ENCODE peak calls at places on chromosomes 7 and 10, in five cellular contexts. One of them, this sample, is unnamed.

GRCh38 chr7:80609732-80610131 is 28.7 kb upstream of the CD36 start:
- DNase-seq in CD8-positive, alpha-beta T cell: no peak
- DNase-seq in NB4: no peak
- DNase-seq in MCF 10A: no peak
- DNase-seq in gastrocnemius medialis: peak
- DNase-seq in this sample: no peak

GRCh38 chr10:5659702-5660528 is 6.5 kb downstream of the ASB13 start:
- DNase-seq in NB4: peak
- DNase-seq in MCF 10A: peak
- DNase-seq in gastrocnemius medialis: peak
- DNase-seq in CD8-positive, alpha-beta T cell: no peak
- DNase-seq in this sample: peak

GRCh38 chr10:96450514-96451207 is 63.1 kb downstream of the TLL2 start:
- DNase-seq in CD8-positive, alpha-beta T cell: no peak
- DNase-seq in MCF 10A: no peak
- DNase-seq in gastrocnemius medialis: no peak
- DNase-seq in NB4: no peak
- DNase-seq in this sample: no peak

GRCh38 chr10:98886686-98887085 is 349.0 kb downstream of the HPSE2 start:
- DNase-seq in MCF 10A: peak
- DNase-seq in NB4: peak
- DNase-seq in CD8-positive, alpha-beta T cell: no peak
- DNase-seq in gastrocnemius medialis: no peak
- DNase-seq in this sample: peak

GRCh38 chr7:84122582-84123360 is 71.8 kb downstream of the SEMA3A start:
- DNase-seq in NB4: no peak
- DNase-seq in gastrocnemius medialis: no peak
- DNase-seq in CD8-positive, alpha-beta T cell: no peak
- DNase-seq in MCF 10A: no peak
- DNase-seq in this sample: no peak

GRCh38 chr7:130941322-130942210 is 207.6 kb upstream of the KLF14 start:
- DNase-seq in NB4: peak
- DNase-seq in CD8-positive, alpha-beta T cell: no peak
- DNase-seq in MCF 10A: peak
- DNase-seq in gastrocnemius medialis: peak
- DNase-seq in this sample: peak

GRCh38 chr10:58137813-58138212 is 129.9 kb downstream of the IPMK start:
- DNase-seq in CD8-positive, alpha-beta T cell: no peak
- DNase-seq in MCF 10A: no peak
- DNase-seq in NB4: no peak
- DNase-seq in gastrocnemius medialis: no peak
- DNase-seq in this sample: no peak

GRCh38 chr10:88385601-88386203 is 197.4 kb downstream of the RNLS start:
- DNase-seq in MCF 10A: peak
- DNase-seq in CD8-positive, alpha-beta T cell: peak
- DNase-seq in NB4: peak
- DNase-seq in gastrocnemius medialis: peak
- DNase-seq in this sample: no peak

GRCh38 chr10:28296023-28296422 is 6.8 kb downstream of the MPP7 start:
- DNase-seq in NB4: no peak
- DNase-seq in MCF 10A: no peak
- DNase-seq in gastrocnemius medialis: no peak
- DNase-seq in CD8-positive, alpha-beta T cell: no peak
- DNase-seq in this sample: no peak

GRCh38 chr7:16982640-16983103 is 100.9 kb upstream of the AGR3 start:
- DNase-seq in gastrocnemius medialis: no peak
- DNase-seq in MCF 10A: peak
- DNase-seq in NB4: peak
- DNase-seq in CD8-positive, alpha-beta T cell: no peak
- DNase-seq in this sample: peak

GRCh38 chr7:41501016-41501415 is 201.9 kb downstream of the INHBA start:
- DNase-seq in gastrocnemius medialis: no peak
- DNase-seq in CD8-positive, alpha-beta T cell: no peak
- DNase-seq in NB4: no peak
- DNase-seq in MCF 10A: no peak
- DNase-seq in this sample: peak

GRCh38 chr7:50226669-50227068 is 77.8 kb upstream of the IKZF1 start:
- DNase-seq in MCF 10A: no peak
- DNase-seq in NB4: no peak
- DNase-seq in gastrocnemius medialis: no peak
- DNase-seq in CD8-positive, alpha-beta T cell: no peak
- DNase-seq in this sample: no peak

GRCh38 chr7:50227623-50228618 is 76.6 kb upstream of the IKZF1 start:
- DNase-seq in CD8-positive, alpha-beta T cell: no peak
- DNase-seq in MCF 10A: no peak
- DNase-seq in gastrocnemius medialis: no peak
- DNase-seq in NB4: peak
- DNase-seq in this sample: no peak

GRCh38 chr7:50226139-50226538 is 78.4 kb upstream of the IKZF1 start:
- DNase-seq in MCF 10A: no peak
- DNase-seq in NB4: peak
- DNase-seq in gastrocnemius medialis: no peak
- DNase-seq in CD8-positive, alpha-beta T cell: no peak
- DNase-seq in this sample: no peak

DNA sequence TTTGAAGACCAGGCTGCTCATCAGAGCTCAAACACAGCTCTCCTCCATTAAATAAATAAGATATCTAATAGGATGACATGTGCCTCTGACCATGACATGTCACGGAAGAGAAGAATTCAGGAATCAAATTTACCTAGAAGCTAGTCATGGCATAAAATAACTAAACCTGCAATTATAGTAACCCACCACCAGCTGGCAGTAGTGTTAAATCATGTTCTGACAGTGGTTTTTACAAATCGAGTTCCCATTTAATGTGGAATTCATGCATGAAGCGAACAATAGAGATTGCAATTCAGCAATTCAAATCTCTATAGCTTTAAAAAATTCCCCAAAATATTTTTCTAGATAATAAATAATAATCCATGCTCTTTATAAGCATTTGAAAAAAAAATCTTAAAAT is 74.6 kb upstream of the IKZF1 start:
- DNase-seq in gastrocnemius medialis: no peak
- DNase-seq in CD8-positive, alpha-beta T cell: no peak
- DNase-seq in NB4: peak
- DNase-seq in MCF 10A: peak
- DNase-seq in this sample: peak
- TF ChIP-seq CTCF in gastrocnemius medialis: no peak
- TF ChIP-seq CTCF in CD8-positive, alpha-beta T cell: peak
- TF ChIP-seq CTCF in NB4: peak
- TF ChIP-seq CTCF in MCF 10A: peak
- TF ChIP-seq CTCF in this sample: peak

DNA sequence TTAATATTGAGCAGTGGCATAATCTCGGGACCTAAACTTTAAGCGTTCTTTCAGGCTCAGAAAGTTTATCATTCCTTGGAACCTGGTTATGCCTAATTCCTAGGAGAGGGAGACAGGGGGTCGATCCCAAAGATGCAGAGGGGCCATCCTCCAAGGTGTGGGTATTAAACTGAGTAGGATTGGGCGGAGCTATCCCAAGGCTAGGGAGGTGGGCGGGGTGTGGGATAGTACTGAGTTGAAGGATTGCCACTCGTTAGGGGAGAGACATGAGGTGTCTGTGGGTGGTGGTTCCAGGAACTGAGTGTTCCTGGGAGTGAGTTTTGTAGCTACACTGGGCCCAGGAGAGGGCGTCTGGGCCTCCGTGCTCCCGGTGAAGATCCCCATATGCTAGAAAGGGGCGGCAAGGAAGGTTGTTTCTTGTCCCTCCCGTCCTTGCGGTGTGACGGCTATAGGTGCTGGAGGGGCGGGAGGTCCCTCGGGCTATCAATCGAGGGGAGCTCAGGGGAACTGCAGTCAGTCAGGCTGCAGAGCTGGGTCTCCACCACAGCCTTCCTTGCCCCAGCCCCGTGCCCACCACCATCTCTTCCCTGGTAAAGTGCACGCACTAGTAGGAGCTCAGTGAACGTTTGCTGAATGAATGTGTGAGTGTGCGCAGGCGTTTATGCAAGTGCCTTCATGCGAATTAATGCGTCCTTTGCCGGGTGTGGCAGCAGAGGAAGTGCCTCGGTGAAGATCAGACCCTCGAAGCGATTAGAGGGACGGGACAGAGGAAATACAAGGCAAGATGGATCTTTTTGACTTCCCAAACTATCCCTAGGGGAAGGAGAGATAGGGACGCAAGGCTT is 3.0 kb upstream of the HMX2 start:
- DNase-seq in MCF 10A: no peak
- DNase-seq in gastrocnemius medialis: no peak
- DNase-seq in CD8-positive, alpha-beta T cell: no peak
- DNase-seq in NB4: peak
- DNase-seq in this sample: no peak
- TF ChIP-seq CTCF in MCF 10A: no peak
- TF ChIP-seq CTCF in gastrocnemius medialis: no peak
- TF ChIP-seq CTCF in CD8-positive, alpha-beta T cell: no peak
- TF ChIP-seq CTCF in NB4: peak
- TF ChIP-seq CTCF in this sample: peak

GRCh38 chr10:117860135-117860534 is 186.6 kb downstream of the RAB11FIP2 start:
- DNase-seq in NB4: no peak
- DNase-seq in gastrocnemius medialis: no peak
- DNase-seq in MCF 10A: peak
- DNase-seq in CD8-positive, alpha-beta T cell: no peak
- DNase-seq in this sample: no peak

GRCh38 chr10:117865945-117866344 is 180.8 kb downstream of the RAB11FIP2 start:
- DNase-seq in NB4: no peak
- DNase-seq in MCF 10A: no peak
- DNase-seq in gastrocnemius medialis: no peak
- DNase-seq in CD8-positive, alpha-beta T cell: no peak
- DNase-seq in this sample: no peak

GRCh38 chr10:117860823-117861222 is 185.9 kb downstream of the RAB11FIP2 start:
- DNase-seq in gastrocnemius medialis: no peak
- DNase-seq in CD8-positive, alpha-beta T cell: no peak
- DNase-seq in MCF 10A: peak
- DNase-seq in NB4: peak
- DNase-seq in this sample: peak
- TF ChIP-seq CTCF in gastrocnemius medialis: no peak
- TF ChIP-seq CTCF in CD8-positive, alpha-beta T cell: no peak
- TF ChIP-seq CTCF in MCF 10A: peak
- TF ChIP-seq CTCF in NB4: peak
- TF ChIP-seq CTCF in this sample: peak

GRCh38 chr10:42876945-42877344 is 94.3 kb downstream of the BMS1 start:
- DNase-seq in CD8-positive, alpha-beta T cell: no peak
- DNase-seq in gastrocnemius medialis: no peak
- DNase-seq in NB4: no peak
- DNase-seq in MCF 10A: no peak
- DNase-seq in this sample: no peak
- TF ChIP-seq CTCF in CD8-positive, alpha-beta T cell: no peak
- TF ChIP-seq CTCF in gastrocnemius medialis: no peak
- TF ChIP-seq CTCF in NB4: no peak
- TF ChIP-seq CTCF in MCF 10A: no peak
- TF ChIP-seq CTCF in this sample: no peak

This sample was measured in fibroblast of mammary gland.